ENCODE peak calls at places on chromosomes 11 and 22, in eight cellular contexts. L is GM12865, G is PC-9, R is spleen, M is testis, B is upper lobe of right lung, A is thoracic aorta, O is mesothelial cell of epicardium. E is an unnamed sample.

GRCh38 chr22:47303161-47303890 is 540.9 kb downstream of the TBC1D22A start:
- DNase-seq in A (no peak), B (no peak), L (no peak), G (no peak), R (no peak), O (no peak), M (no peak), E (no peak)

GRCh38 chr11:414333-414857 is 404 bp downstream of the SIGIRR start:
- DNase-seq in L (no peak), R (peak; percentile 70), O (no peak), G (no peak), B (no peak), A (no peak), M (no peak), E (no peak)

GRCh38 chr11:72524711-72525110 is 90.4 kb upstream of the CLPB start:
- DNase-seq in L (no peak), G (peak; percentile 25), R (no peak), O (no peak), B (no peak), A (no peak), M (no peak), E (peak; percentile 59)

GRCh38 chr11:114015117-114015516 is 40.2 kb downstream of the HTR3A start:
- DNase-seq in M (no peak), G (peak; percentile 30), R (no peak), A (no peak), O (no peak), B (no peak), L (no peak), E (no peak)

GRCh38 chr11:44987506-44987905 is 36.8 kb upstream of the TP53I11 start:
- DNase-seq in L (no peak), M (no peak), O (no peak), A (no peak), G (no peak), B (no peak), R (no peak), E (no peak)

GRCh38 chr22:31544481-31545480 is 48.4 kb downstream of the SFI1 start:
- DNase-seq in B (no peak), G (no peak), R (no peak), O (no peak), L (no peak), M (no peak), A (no peak), E (no peak)

GRCh38 chr11:66322732-66323427 is 6.0 kb upstream of the CD248 start:
- DNase-seq in R (no peak), M (no peak), B (no peak), L (no peak), G (no peak), A (no peak), O (no peak), E (no peak)

GRCh38 chr22:20036119-20036518 is 15.2 kb downstream of the TANGO2 start:
- DNase-seq in G (no peak), M (no peak), O (no peak), R (no peak), A (no peak), B (no peak), L (peak; percentile 83), E (no peak)

GRCh38 chr11:131295986-131296385 is 74.4 kb upstream of the NTM start:
- DNase-seq in G (no peak), R (no peak), L (no peak), M (no peak), B (no peak), A (no peak), O (no peak), E (no peak)

GRCh38 chr11:19519912-19520641 is 192.6 kb upstream of the NAV2 start:
- DNase-seq in R (no peak), A (no peak), M (peak; percentile 39), G (no peak), O (no peak), L (no peak), B (no peak), E (no peak)

GRCh38 chr22:24681236-24681635 is 78.2 kb downstream of the GGT1 start:
- DNase-seq in M (no peak), A (no peak), B (no peak), O (no peak), R (no peak), L (no peak), G (no peak), E (no peak)

GRCh38 chr22:30612789-30613188 is 5.8 kb downstream of the TCN2 start:
- DNase-seq in G (no peak), M (no peak), R (no peak), O (no peak), L (no peak), A (no peak), B (no peak), E (no peak)

DNA sequence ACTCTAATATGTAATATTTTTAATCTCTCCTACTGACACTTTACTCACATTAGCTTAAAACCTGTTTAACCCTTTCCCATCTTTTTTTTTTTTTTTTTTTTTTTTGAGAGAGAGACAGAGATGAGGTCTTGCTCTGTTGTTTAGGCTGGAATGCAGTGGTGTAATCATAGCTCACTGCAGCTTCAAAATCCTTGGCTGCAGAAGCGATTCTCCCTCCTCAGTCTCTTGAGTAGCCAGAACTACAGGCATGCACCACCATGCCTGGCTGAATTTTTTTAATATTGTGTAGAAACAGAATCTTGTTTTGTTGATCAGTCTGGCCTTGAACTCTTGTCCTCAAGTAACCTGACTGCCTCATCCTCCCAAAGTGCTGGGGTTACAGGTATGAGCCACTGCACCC is 37.3 kb downstream of the PAMR1 start:
- DNase-seq in B (no peak), G (no peak), L (no peak), A (no peak), M (no peak), R (no peak), O (no peak), E (peak; percentile 27)
- TF ChIP-seq CTCF in B (no peak), G (no peak), L (no peak), A (no peak), M (no peak), R (no peak), O (no peak), E (no peak)

GRCh38 chr11:57237204-57237681 is at the start of gene APLNR:
- DNase-seq in G (no peak), M (no peak), L (no peak), R (no peak), B (no peak), A (no peak), O (no peak), E (no peak)
- TF ChIP-seq CTCF in G (no peak), M (no peak), L (no peak), R (no peak), B (no peak), A (no peak), O (no peak), E (no peak)

GRCh38 chr11:100687630-100688395 is 725 bp downstream of the ARHGAP42 start:
- DNase-seq in G (peak; percentile 83), A (no peak), M (peak; percentile 75), L (peak; percentile 83), B (peak; percentile 70), O (no peak), R (peak; percentile 80), E (peak; percentile 53)
- TF ChIP-seq CTCF in G (peak; percentile 80), A (peak; percentile 64), M (peak; percentile 70), L (peak; percentile 70), B (peak; percentile 50), O (peak; percentile 72), R (peak; percentile 26), E (peak; percentile 83)

GRCh38 chr22:33747576-33748180 is 172.6 kb downstream of the LARGE1 start:
- DNase-seq in A (no peak), G (no peak), R (no peak), O (no peak), L (peak; percentile 16), B (no peak), M (peak; percentile 15), E (no peak)
- TF ChIP-seq CTCF in A (no peak), G (no peak), R (no peak), O (no peak), L (no peak), B (no peak), M (no peak), E (no peak)

GRCh38 chr22:43891360-43892182 is at the start of gene PNPLA5:
- DNase-seq in L (no peak), G (no peak), A (no peak), B (peak; percentile 68), R (peak; percentile 68), O (no peak), M (no peak), E (no peak)
- TF ChIP-seq CTCF in L (no peak), G (no peak), A (no peak), B (no peak), R (no peak), O (no peak), M (no peak), E (no peak)

E was measured in HFFc6.